ENCODE peak calls at places on chromosomes 4 and X, in eight cellular contexts. F, S, H, X, C, T, Y and O are unnamed samples. For H3K36me3, the result is how much of the 10 kb centered on the place peaks cover.

GRCh38 chr4:82240410-82240809 is 133.4 kb downstream of the HNRNPD start:
- DNase-seq in F (no peak), S (no peak), H (no peak), X (no peak), C (no peak), T (no peak), Y (no peak), O (no peak)

GRCh38 chr4:13427599-13428325 is 56.4 kb downstream of the RAB28 start:
- DNase-seq in F (no peak), S (no peak), H (no peak), X (no peak), C (no peak), T (no peak), Y (no peak), O (no peak)

GRCh38 chr4:76779740-76780459 is 118.0 kb downstream of the SOWAHB start:
- DNase-seq in F (no peak), S (no peak), H (no peak), X (no peak), C (no peak), T (no peak), Y (no peak), O (no peak)

GRCh38 chrX:54495814-54496516 is at the start of gene FGD1:
- DNase-seq in F (peak), S (no peak), H (peak), X (no peak), C (peak), T (peak), Y (peak), O (peak)

GRCh38 chr4:138861130-138861529 is 154.5 kb upstream of the NOCT start:
- DNase-seq in F (no peak), S (no peak), H (no peak), X (no peak), C (no peak), T (no peak), Y (no peak), O (no peak)

GRCh38 chrX:29762006-29762405 is 453.4 kb upstream of the MAGEB2 start:
- DNase-seq in F (no peak), S (no peak), H (no peak), X (no peak), C (no peak), T (no peak), Y (no peak), O (no peak)

GRCh38 chr4:75634281-75634680 is 4.0 kb upstream of the CDKL2 start:
- DNase-seq in F (no peak), S (no peak), H (no peak), X (no peak), C (no peak), T (no peak), Y (no peak), O (no peak)

GRCh38 chr4:129189630-129190029 is 93.7 kb downstream of the C4orf33 start:
- DNase-seq in F (no peak), S (no peak), H (no peak), X (no peak), C (no peak), T (no peak), Y (no peak), O (no peak)

GRCh38 chr4:180539284-180539683 is 1703.9 kb upstream of the TENM3 start:
- DNase-seq in F (no peak), S (no peak), H (no peak), X (no peak), C (no peak), T (no peak), Y (no peak), O (no peak)

GRCh38 chrX:30895331-30895730 is 6.3 kb upstream of the TAB3 start:
- DNase-seq in F (no peak), S (no peak), H (no peak), X (no peak), C (no peak), T (no peak), Y (no peak), O (no peak)

GRCh38 chr4:159487284-159487747 is 384.4 kb downstream of the RAPGEF2 start:
- DNase-seq in F (peak), S (peak), H (no peak), X (peak), C (no peak), T (no peak), Y (no peak), O (no peak)

GRCh38 chr4:15868065-15868464 is 70.5 kb downstream of the FGFBP1 start:
- DNase-seq in F (no peak), S (no peak), H (no peak), X (no peak), C (no peak), T (no peak), Y (no peak), O (no peak)

GRCh38 chr4:2261110-2261852 is 628 bp downstream of the MXD4 start:
- DNase-seq in F (peak), S (no peak), H (no peak), X (no peak), C (peak), T (peak), Y (peak), O (peak)

GRCh38 chr4:41963105-41963504 is 18.5 kb upstream of the DCAF4L1 start:
- DNase-seq in F (no peak), S (no peak), H (no peak), X (no peak), C (no peak), T (no peak), Y (no peak), O (no peak)

GRCh38 chrX:30787012-30787411 is 102.0 kb downstream of the TAB3 start:
- DNase-seq in F (no peak), S (no peak), H (no peak), X (no peak), C (no peak), T (no peak), Y (no peak), O (peak)

GRCh38 chr4:87677731-87678130 is 27.7 kb downstream of the DMP1 start:
- DNase-seq in F (no peak), S (no peak), H (no peak), X (no peak), C (no peak), T (no peak), Y (no peak), O (no peak)

GRCh38 chr4:185738038-185738552 is 73.9 kb downstream of the SORBS2 start:
- DNase-seq in F (no peak), S (peak), H (no peak), X (no peak), C (no peak), T (no peak), Y (no peak), O (no peak)

GRCh38 chrX:41164469-41164868 is 79.2 kb downstream of the USP9X start:
- DNase-seq in F (peak), S (no peak), H (no peak), X (no peak), C (no peak), T (no peak), Y (no peak), O (no peak)

GRCh38 chrX:1435241-1435900 is 17.3 kb downstream of the ASMTL start:
- DNase-seq in F (no peak), S (no peak), H (no peak), X (no peak), C (peak), T (peak), Y (peak), O (peak)

GRCh38 chr4:149964001-149964400 is 114.2 kb upstream of the DCLK2 start:
- DNase-seq in F (no peak), S (no peak), H (no peak), X (no peak), C (no peak), T (no peak), Y (no peak), O (no peak)

GRCh38 chrX:145843196-145843595 is 25.6 kb downstream of the SLITRK2 start:
- DNase-seq in F (no peak), S (no peak), H (no peak), X (no peak), C (no peak), T (no peak), Y (no peak), O (no peak)

GRCh38 chrX:140765043-140765784 is 55.7 kb downstream of the LINC00632 start:
- DNase-seq in F (no peak), S (no peak), H (no peak), X (no peak), C (no peak), T (no peak), Y (no peak), O (no peak)

GRCh38 chr4:121675715-121676114 is 21.1 kb downstream of the ANXA5 start:
- DNase-seq in F (no peak), S (no peak), H (no peak), X (no peak), C (no peak), T (no peak), Y (no peak), O (no peak)

GRCh38 chr4:121677524-121677923 is 19.3 kb downstream of the ANXA5 start:
- DNase-seq in F (no peak), S (no peak), H (no peak), X (no peak), C (no peak), T (no peak), Y (no peak), O (no peak)

GRCh38 chr4:121674191-121674590 is 22.6 kb downstream of the ANXA5 start:
- DNase-seq in F (no peak), S (no peak), H (no peak), X (no peak), C (no peak), T (no peak), Y (no peak), O (no peak)

GRCh38 chr4:121674696-121675095 is 22.1 kb downstream of the ANXA5 start:
- DNase-seq in F (no peak), S (no peak), H (no peak), X (no peak), C (no peak), T (no peak), Y (no peak), O (no peak)

GRCh38 chr4:121676388-121677075 is 20.2 kb downstream of the ANXA5 start:
- DNase-seq in F (no peak), S (no peak), H (no peak), X (no peak), C (no peak), T (no peak), Y (no peak), O (no peak)
- H3K36me3 ChIP-seq in F (under half), S (under half), H (under half), X (under half), C (under half), T (under half), Y (half or more), O (half or more)

DNA sequence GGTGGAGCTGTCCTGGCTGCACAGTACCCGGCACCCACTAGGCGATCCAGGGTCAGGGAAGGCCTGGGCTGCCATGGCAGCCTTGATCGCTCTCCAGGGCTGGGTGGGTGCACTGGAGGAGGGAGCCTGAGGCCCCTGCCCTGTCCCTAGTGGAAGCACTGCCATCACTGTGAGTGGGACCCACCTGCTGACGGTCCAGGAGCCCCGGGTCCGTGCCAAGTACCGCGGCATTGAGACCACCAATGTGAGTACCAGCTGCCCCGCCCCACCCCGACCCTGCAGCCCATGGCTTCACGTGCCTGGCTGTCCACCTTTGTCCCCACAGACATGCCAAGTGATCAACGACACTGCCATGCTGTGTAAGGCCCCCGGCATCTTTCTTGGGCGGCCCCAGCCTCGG is 8.8 kb downstream of the PLXNA3 start:
- DNase-seq in F (no peak), S (no peak), H (no peak), X (no peak), C (no peak), T (no peak), Y (no peak), O (no peak)
- H3K36me3 ChIP-seq in F (under half), S (under half), H (under half), X (under half), C (under half), T (under half), Y (under half), O (half or more)

DNA sequence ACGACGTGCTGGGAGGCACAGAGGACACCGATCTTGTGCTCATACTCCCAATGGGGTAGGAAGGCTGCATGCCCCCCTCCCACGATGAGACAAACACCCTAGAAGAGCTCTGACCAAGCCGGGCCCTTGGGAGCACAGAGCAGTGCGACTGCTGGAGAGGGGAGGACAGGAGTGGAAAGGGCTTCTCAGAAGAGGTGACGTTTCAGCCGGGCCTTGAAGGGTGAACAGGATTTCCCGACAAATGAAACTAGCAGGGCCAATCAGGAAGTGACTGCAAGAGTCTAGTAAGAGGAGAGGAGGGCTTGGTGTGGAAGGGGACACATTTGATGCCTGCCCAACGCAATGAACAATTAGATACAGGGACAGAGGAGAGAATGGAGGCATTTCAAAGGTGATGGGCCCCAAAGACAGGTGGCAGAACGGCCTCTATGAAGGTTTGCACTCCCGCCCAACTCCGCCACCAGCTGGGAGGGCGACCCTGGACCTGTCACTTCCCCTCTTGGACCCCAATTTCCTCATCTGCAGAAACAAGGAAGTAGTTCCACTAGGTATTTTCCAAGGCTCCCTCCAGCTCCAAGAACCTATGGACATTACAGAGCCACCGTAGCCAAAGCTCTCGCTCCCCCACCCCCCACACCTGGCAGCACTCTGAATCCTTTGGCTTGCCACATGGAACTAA is 3.9 kb downstream of the HCFC1 start:
- DNase-seq in F (no peak), S (no peak), H (no peak), X (no peak), C (no peak), T (no peak), Y (no peak), O (peak)
- H3K36me3 ChIP-seq in F (under half), S (under half), H (under half), X (under half), C (under half), T (under half), Y (under half), O (under half)

DNA sequence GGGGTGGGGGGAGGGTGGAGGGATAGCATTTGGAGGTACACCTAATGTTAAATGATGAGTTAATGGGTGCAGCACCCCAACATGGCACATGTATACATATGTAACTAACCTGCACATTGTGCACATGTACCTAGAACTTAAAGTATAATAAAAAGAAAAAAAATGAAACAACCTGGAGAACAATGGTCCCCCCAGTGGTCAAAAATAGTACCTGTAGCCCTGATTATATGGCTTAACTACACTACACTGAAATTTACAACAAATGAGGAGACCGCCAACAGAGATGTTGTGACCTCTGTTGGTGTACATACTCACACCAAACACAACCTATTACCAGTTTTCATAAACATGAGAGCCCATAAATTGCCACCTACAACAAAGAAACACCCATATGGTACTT is 7.3 kb upstream of the MAGEE1 start:
- DNase-seq in F (no peak), S (no peak), H (no peak), X (no peak), C (no peak), T (no peak), Y (no peak), O (no peak)
- H3K36me3 ChIP-seq in F (under half), S (under half), H (under half), X (under half), C (under half), T (under half), Y (under half), O (under half)

DNA sequence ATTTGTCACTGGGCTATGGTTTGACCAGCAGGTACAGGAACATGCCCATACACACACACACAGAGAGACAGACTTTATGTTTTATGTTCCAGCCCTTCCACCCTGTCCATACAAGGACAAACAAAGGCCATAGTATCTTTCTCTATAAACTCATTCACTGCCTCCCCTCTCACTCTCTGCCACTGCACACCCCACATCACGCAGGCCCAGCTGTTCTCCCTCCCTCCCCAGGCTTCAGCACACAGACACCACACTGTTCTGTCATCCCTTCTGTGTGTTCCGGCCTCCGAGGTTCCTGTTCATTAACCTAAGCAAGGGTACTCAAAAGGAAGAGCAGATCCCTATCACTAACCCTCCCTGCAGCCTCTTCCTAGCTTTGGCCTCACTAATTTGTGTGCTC is 17.8 kb downstream of the LAS1L start:
- DNase-seq in F (no peak), S (no peak), H (no peak), X (no peak), C (no peak), T (no peak), Y (no peak), O (no peak)
- H3K36me3 ChIP-seq in F (under half), S (under half), H (under half), X (under half), C (under half), T (under half), Y (under half), O (half or more)

GRCh38 chrX:121036951-121037350 is 10.5 kb upstream of the GLUD2 start:
- DNase-seq in F (no peak), S (no peak), H (no peak), X (no peak), C (no peak), T (no peak), Y (no peak), O (no peak)
- H3K36me3 ChIP-seq in F (under half), S (under half), H (under half), X (under half), C (under half), T (under half), Y (under half), O (under half)

DNA sequence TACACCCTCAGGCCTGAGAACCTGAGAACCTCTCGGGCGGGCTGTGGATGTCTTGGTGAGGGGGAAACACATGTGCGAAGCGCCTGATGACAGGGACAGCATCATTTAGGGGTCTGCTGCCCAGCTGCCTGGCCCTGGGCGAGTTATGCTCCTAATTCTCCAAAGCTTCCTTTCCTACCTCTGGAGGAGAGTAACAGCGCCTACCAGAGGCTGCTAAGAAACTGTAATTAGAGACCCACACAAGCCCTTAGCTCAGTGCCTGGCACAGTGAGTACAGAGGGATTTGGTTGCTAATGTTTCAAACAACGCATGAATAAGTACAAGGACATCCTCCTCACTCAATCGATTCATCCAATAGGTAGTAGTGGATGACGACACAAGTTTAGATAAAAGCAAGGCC is 40.4 kb downstream of the BCOR start:
- DNase-seq in F (no peak), S (no peak), H (no peak), X (no peak), C (no peak), T (no peak), Y (no peak), O (no peak)
- H3K36me3 ChIP-seq in F (under half), S (under half), H (under half), X (under half), C (under half), T (under half), Y (half or more), O (half or more)

DNA sequence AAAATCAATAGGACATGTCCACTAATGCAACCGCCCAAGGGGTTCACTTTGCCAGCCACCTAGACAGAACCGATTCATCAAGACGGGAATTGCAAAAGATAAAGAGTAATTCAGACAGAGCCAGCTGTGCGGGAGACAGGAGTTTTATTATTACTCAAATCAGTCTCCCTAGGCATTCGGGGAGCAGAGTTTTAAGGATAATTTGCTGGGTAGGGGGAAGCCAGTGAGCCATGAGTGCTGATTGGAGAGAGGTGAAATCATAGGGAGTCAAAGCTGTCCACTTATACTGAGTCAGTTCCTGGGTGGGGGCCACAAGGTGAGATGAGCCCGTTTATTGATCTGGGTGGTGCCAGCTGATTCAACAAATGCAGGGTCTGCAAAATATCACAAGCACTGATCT is 8.5 kb downstream of the TMEM184C start:
- DNase-seq in F (no peak), S (no peak), H (no peak), X (no peak), C (no peak), T (no peak), Y (no peak), O (no peak)
- H3K36me3 ChIP-seq in F (under half), S (under half), H (under half), X (under half), C (under half), T (under half), Y (half or more), O (half or more)